ENCODE peak calls at places on chromosome 9, in seven cellular contexts. A is mucosa of descending colon; T is naive thymus-derived CD4-positive, alpha-beta T cell; K is sigmoid colon; X is effector memory CD4-positive, alpha-beta T cell; Y is left ventricle myocardium inferior; W is GM23338. S is an unnamed sample.

GRCh38 chr9:9791621-9792020 is 821.2 kb downstream of the PTPRD start:
- DNase-seq in K (no peak), X (no peak), W (peak; percentile 23), A (no peak), Y (no peak), T (no peak), S (no peak)

GRCh38 chr9:134442087-134442470 is 115.8 kb downstream of the RXRA start:
- DNase-seq in X (no peak), K (no peak), T (no peak), A (no peak), Y (no peak), W (no peak), S (no peak)

GRCh38 chr9:15278290-15278689 is 28.7 kb downstream of the TTC39B start:
- DNase-seq in Y (no peak), T (no peak), X (no peak), A (no peak), W (no peak), K (no peak), S (no peak)

GRCh38 chr9:134531251-134531970 is 110.2 kb upstream of the COL5A1 start:
- DNase-seq in W (no peak), X (no peak), K (no peak), A (no peak), T (no peak), Y (no peak), S (no peak)

GRCh38 chr9:83432104-83432627 is 106.0 kb downstream of the FRMD3 start:
- DNase-seq in K (peak; percentile 79), W (peak; percentile 69), Y (peak; percentile 82), X (no peak), T (no peak), A (peak; percentile 86), S (no peak)

GRCh38 chr9:98706651-98707103 is 2.1 kb downstream of the GABBR2 start:
- DNase-seq in W (no peak), X (no peak), Y (no peak), A (no peak), T (no peak), K (no peak), S (no peak)

GRCh38 chr9:37801287-37801850 is 772 bp downstream of the DCAF10 start:
- DNase-seq in W (peak; percentile 57), X (no peak), K (no peak), Y (peak; percentile 19), T (no peak), A (peak; percentile 45), S (peak; percentile 30)

GRCh38 chr9:79215819-79216218 is 355.9 kb upstream of the TLE4 start:
- DNase-seq in K (no peak), A (no peak), W (no peak), T (no peak), Y (no peak), X (no peak), S (no peak)

GRCh38 chr9:117305454-117305853 is 109.4 kb downstream of the ASTN2 start:
- DNase-seq in Y (no peak), K (no peak), T (no peak), W (no peak), A (no peak), X (no peak), S (no peak)

GRCh38 chr9:75930193-75930592 is 39.7 kb downstream of the PCSK5 start:
- DNase-seq in W (no peak), A (no peak), X (no peak), T (no peak), Y (no peak), K (no peak), S (no peak)

GRCh38 chr9:2524601-2525000 is 97.0 kb upstream of the VLDLR start:
- DNase-seq in K (no peak), W (no peak), X (no peak), Y (no peak), A (no peak), T (no peak), S (no peak)

GRCh38 chr9:105328872-105329728 is 84.6 kb downstream of the SLC44A1 start:
- DNase-seq in X (no peak), A (no peak), T (no peak), Y (no peak), W (no peak), K (no peak), S (no peak)

GRCh38 chr9:14524881-14525515 is 168.2 kb downstream of the ZDHHC21 start:
- DNase-seq in X (no peak), T (no peak), W (no peak), Y (no peak), K (no peak), A (no peak), S (peak; percentile 51)

GRCh38 chr9:35646583-35647265 is 4.0 kb downstream of the SIT1 start:
- DNase-seq in X (peak; percentile 84), A (peak; percentile 97), T (peak; percentile 93), Y (peak; percentile 93), W (peak; percentile 96), K (peak; percentile 96), S (peak; percentile 99)
- H3K4me1 ChIP-seq in X (peaks cover 45% of the 10 kb centered on the region), A (peaks cover 7% of the 10 kb centered on the region), T (peaks cover 45% of the 10 kb centered on the region), Y (peaks cover 14% of the 10 kb centered on the region), W (peaks cover 43% of the 10 kb centered on the region), K (peaks cover 13% of the 10 kb centered on the region), S (peaks cover 19% of the 10 kb centered on the region)

DNA sequence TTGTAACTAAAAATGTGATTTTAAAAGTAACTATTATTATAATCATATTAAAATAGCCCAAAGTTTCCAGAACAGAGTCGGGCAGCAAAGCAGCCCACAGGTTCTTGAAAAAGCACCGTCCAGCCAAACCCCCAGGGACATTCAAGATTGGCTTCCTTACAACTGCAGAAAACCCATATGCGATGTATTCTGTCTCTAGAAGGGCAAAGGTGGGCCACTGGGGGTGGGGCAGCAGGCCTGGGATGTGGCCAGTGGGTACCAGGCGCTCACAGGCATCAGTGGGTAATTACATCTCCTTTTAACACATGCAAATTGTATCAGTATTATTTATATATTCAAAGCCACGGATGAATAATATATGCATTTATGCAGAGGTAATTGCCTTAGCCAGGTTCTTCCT is 109.5 kb upstream of the MVB12B start:
- DNase-seq in A (no peak), Y (no peak), X (no peak), T (no peak), W (no peak), K (no peak), S (no peak)
- H3K4me1 ChIP-seq in A (no peaks in the 10 kb centered on the region), Y (no peaks in the 10 kb centered on the region), X (no peaks in the 10 kb centered on the region), T (no peaks in the 10 kb centered on the region), W (peaks cover 16% of the 10 kb centered on the region), K (no peaks in the 10 kb centered on the region), S (no peaks in the 10 kb centered on the region)

DNA sequence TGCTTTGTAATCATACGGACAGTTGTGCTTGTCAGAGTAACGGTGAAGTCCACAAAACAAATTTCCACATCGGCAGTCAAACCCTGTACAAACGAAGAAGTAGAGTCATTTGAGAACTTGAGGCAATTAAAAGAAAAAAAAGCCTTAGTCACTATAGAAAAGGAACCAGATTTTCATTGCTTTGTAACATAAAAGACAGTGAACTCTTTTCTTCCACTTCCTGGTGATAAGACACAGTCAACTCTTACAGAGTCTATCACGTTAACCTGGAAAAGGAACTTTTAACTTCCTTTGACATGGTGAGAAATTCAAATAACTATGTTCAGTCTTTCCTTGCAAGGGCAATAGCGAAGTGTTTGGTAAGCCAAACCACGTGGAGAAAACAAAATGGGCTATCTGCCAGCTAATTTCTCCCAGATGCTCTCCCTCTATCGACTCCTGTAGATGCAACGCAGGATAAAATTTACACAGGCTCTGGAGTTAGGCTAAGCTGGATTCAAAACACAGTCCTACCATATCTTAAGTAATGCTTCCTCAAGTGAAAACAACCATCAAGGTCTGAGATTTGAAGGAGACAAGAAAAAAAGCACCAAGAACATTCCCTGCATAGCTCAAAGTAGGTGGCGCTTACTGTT is 8.9 kb downstream of the ZFAND5 start:
- DNase-seq in K (no peak), A (no peak), X (no peak), W (no peak), Y (no peak), T (no peak), S (no peak)
- H3K4me1 ChIP-seq in K (peaks cover 72% of the 10 kb centered on the region), A (peaks cover 61% of the 10 kb centered on the region), X (peaks cover under 1% of the 10 kb centered on the region), W (peaks cover 13% of the 10 kb centered on the region), Y (peaks cover 84% of the 10 kb centered on the region), T (peaks cover 18% of the 10 kb centered on the region), S (peaks cover 56% of the 10 kb centered on the region)

GRCh38 chr9:115442054-115442453 is 324.1 kb upstream of the TNC start:
- DNase-seq in T (no peak), X (no peak), A (no peak), W (no peak), Y (no peak), K (no peak), S (no peak)

GRCh38 chr9:115444941-115445340 is 327.0 kb upstream of the TNC start:
- DNase-seq in X (no peak), W (no peak), K (no peak), A (no peak), Y (no peak), T (no peak), S (no peak)

GRCh38 chr9:115443890-115444289 is 325.9 kb upstream of the TNC start:
- DNase-seq in K (no peak), Y (no peak), X (no peak), W (no peak), A (no peak), T (no peak), S (no peak)
- H3K4me1 ChIP-seq in K (peaks cover 25% of the 10 kb centered on the region), Y (peaks cover 7% of the 10 kb centered on the region), X (no peaks in the 10 kb centered on the region), W (no peaks in the 10 kb centered on the region), A (no peaks in the 10 kb centered on the region), T (no peaks in the 10 kb centered on the region), S (no peaks in the 10 kb centered on the region)

GRCh38 chr9:23743041-23743440 is 83.0 kb downstream of the ELAVL2 start:
- DNase-seq in Y (no peak), K (no peak), W (no peak), A (no peak), T (no peak), X (no peak), S (no peak)
- H3K4me1 ChIP-seq in Y (no peaks in the 10 kb centered on the region), K (no peaks in the 10 kb centered on the region), W (peaks cover 90% of the 10 kb centered on the region), A (no peaks in the 10 kb centered on the region), T (no peaks in the 10 kb centered on the region), X (no peaks in the 10 kb centered on the region), S (no peaks in the 10 kb centered on the region)

DNA sequence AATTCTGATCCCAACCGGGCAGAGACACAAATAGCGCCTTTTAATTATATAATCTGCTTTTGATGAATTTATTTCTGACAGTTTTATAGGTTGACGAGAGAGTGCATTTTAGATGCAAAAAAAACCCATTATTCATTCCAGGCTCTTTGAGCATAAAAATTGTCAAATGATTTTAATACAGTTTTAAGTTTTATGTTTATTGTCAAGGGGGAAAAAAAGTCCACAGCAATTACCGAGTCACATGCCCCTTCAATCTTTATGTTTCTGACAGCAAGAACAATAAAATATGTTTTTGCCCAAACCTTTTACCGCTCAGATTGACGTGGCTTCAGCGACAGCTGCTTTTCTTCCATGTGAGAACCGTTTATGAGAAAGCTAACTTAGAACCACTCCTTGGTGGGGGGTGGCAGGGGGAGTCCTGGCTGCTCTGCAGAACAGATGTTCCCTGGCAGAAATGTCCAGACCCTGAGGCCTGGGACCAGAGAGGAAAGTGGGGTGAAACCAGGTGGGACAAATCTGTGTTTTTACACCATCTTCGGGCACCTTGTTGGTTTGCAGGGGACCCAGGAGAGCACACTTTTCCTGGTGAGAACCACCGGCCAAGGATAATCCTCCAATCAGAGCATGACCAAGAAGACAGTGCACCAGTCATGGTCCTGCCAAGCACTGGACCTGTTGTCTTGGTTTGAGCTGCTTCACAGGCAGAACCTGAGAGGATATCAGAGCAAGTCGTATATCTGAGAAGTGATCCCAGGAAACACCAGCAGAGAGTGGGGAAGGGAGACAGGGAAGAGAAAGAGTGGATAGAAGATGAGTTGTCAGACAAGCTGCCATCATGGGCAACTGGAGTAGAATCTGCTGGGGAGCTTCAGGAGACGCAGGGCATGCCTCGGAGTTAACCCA is 178.8 kb upstream of the MVB12B start:
- DNase-seq in X (no peak), A (no peak), K (peak; percentile 27), W (no peak), Y (no peak), T (no peak), S (peak; percentile 10)
- H3K4me1 ChIP-seq in X (no peaks in the 10 kb centered on the region), A (peaks cover 6% of the 10 kb centered on the region), K (peaks cover 29% of the 10 kb centered on the region), W (peaks cover 4% of the 10 kb centered on the region), Y (peaks cover 25% of the 10 kb centered on the region), T (no peaks in the 10 kb centered on the region), S (no peaks in the 10 kb centered on the region)

S was measured in upper lobe of left lung.